ENCODE peak calls at places on chromosomes 1 and 21, in nine cellular contexts. One of them, this sample, is unnamed.

GRCh38 chr1:64532646-64533045 is 62.7 kb downstream of the CACHD1 start:
- DNase-seq in uterus: no peak
- DNase-seq in right lobe of liver: no peak
- DNase-seq in A549: no peak
- DNase-seq in IMR-90: no peak
- DNase-seq in NB4: no peak
- DNase-seq in tibial nerve: no peak
- DNase-seq in H1: no peak
- DNase-seq in ovary: no peak
- DNase-seq in this sample: no peak

GRCh38 chr1:87074001-87074795 is 159.8 kb downstream of the HS2ST1 start:
- DNase-seq in A549: no peak
- DNase-seq in IMR-90: no peak
- DNase-seq in H1: no peak
- DNase-seq in tibial nerve: no peak
- DNase-seq in right lobe of liver: no peak
- DNase-seq in ovary: no peak
- DNase-seq in uterus: no peak
- DNase-seq in NB4: no peak
- DNase-seq in this sample: no peak

GRCh38 chr21:32611471-32611997 is 643 bp downstream of the CFAP298 start:
- DNase-seq in ovary: no peak
- DNase-seq in H1: no peak
- DNase-seq in IMR-90: peak
- DNase-seq in uterus: no peak
- DNase-seq in right lobe of liver: no peak
- DNase-seq in tibial nerve: no peak
- DNase-seq in NB4: peak
- DNase-seq in A549: peak
- DNase-seq in this sample: no peak

GRCh38 chr21:42578034-42578433 is 64.4 kb downstream of the SLC37A1 start:
- DNase-seq in A549: no peak
- DNase-seq in NB4: no peak
- DNase-seq in uterus: no peak
- DNase-seq in right lobe of liver: no peak
- DNase-seq in tibial nerve: no peak
- DNase-seq in IMR-90: no peak
- DNase-seq in H1: no peak
- DNase-seq in ovary: no peak
- DNase-seq in this sample: peak

GRCh38 chr1:192098001-192098400 is 60.3 kb upstream of the RGS18 start:
- DNase-seq in ovary: no peak
- DNase-seq in IMR-90: no peak
- DNase-seq in uterus: no peak
- DNase-seq in H1: no peak
- DNase-seq in NB4: no peak
- DNase-seq in right lobe of liver: no peak
- DNase-seq in A549: no peak
- DNase-seq in tibial nerve: no peak
- DNase-seq in this sample: no peak

GRCh38 chr1:934991-935750 is 11.4 kb downstream of the SAMD11 start:
- DNase-seq in H1: no peak
- DNase-seq in ovary: no peak
- DNase-seq in right lobe of liver: no peak
- DNase-seq in A549: no peak
- DNase-seq in tibial nerve: no peak
- DNase-seq in IMR-90: no peak
- DNase-seq in uterus: no peak
- DNase-seq in NB4: no peak
- DNase-seq in this sample: no peak

GRCh38 chr1:212237651-212238050 is 47.6 kb upstream of the PPP2R5A start:
- DNase-seq in NB4: no peak
- DNase-seq in tibial nerve: no peak
- DNase-seq in IMR-90: no peak
- DNase-seq in right lobe of liver: no peak
- DNase-seq in H1: no peak
- DNase-seq in A549: peak
- DNase-seq in ovary: no peak
- DNase-seq in uterus: no peak
- DNase-seq in this sample: no peak

GRCh38 chr1:225280563-225280962 is 147.3 kb downstream of the LBR start:
- DNase-seq in ovary: no peak
- DNase-seq in IMR-90: no peak
- DNase-seq in tibial nerve: no peak
- DNase-seq in uterus: no peak
- DNase-seq in right lobe of liver: no peak
- DNase-seq in A549: no peak
- DNase-seq in H1: no peak
- DNase-seq in NB4: no peak
- DNase-seq in this sample: no peak

GRCh38 chr1:155170806-155171205 is 2.3 kb downstream of the KRTCAP2 start:
- DNase-seq in A549: no peak
- DNase-seq in ovary: peak
- DNase-seq in NB4: no peak
- DNase-seq in right lobe of liver: no peak
- DNase-seq in IMR-90: no peak
- DNase-seq in tibial nerve: no peak
- DNase-seq in uterus: no peak
- DNase-seq in H1: no peak
- DNase-seq in this sample: peak

GRCh38 chr1:176795929-176796328 is 333.0 kb downstream of the PAPPA2 start:
- DNase-seq in uterus: no peak
- DNase-seq in NB4: no peak
- DNase-seq in tibial nerve: no peak
- DNase-seq in right lobe of liver: no peak
- DNase-seq in A549: no peak
- DNase-seq in H1: no peak
- DNase-seq in IMR-90: no peak
- DNase-seq in ovary: no peak
- DNase-seq in this sample: peak

GRCh38 chr1:35561972-35562680 is 4.5 kb downstream of the NCDN start:
- DNase-seq in A549: no peak
- DNase-seq in uterus: no peak
- DNase-seq in IMR-90: no peak
- DNase-seq in tibial nerve: no peak
- DNase-seq in H1: no peak
- DNase-seq in right lobe of liver: no peak
- DNase-seq in NB4: no peak
- DNase-seq in ovary: no peak
- DNase-seq in this sample: no peak

GRCh38 chr1:225915538-225915991 is 8.5 kb downstream of the PYCR2 start:
- DNase-seq in A549: no peak
- DNase-seq in right lobe of liver: no peak
- DNase-seq in tibial nerve: no peak
- DNase-seq in IMR-90: no peak
- DNase-seq in H1: no peak
- DNase-seq in ovary: no peak
- DNase-seq in NB4: no peak
- DNase-seq in uterus: no peak
- DNase-seq in this sample: no peak

GRCh38 chr1:44546403-44547053 is 127.8 kb downstream of the TMEM53 start:
- DNase-seq in tibial nerve: no peak
- DNase-seq in uterus: no peak
- DNase-seq in ovary: no peak
- DNase-seq in NB4: no peak
- DNase-seq in A549: no peak
- DNase-seq in right lobe of liver: no peak
- DNase-seq in H1: no peak
- DNase-seq in IMR-90: no peak
- DNase-seq in this sample: no peak

GRCh38 chr1:173392895-173393654 is 84.1 kb upstream of the PRDX6 start:
- DNase-seq in right lobe of liver: no peak
- DNase-seq in NB4: no peak
- DNase-seq in IMR-90: peak
- DNase-seq in ovary: no peak
- DNase-seq in tibial nerve: no peak
- DNase-seq in A549: peak
- DNase-seq in H1: no peak
- DNase-seq in uterus: no peak
- DNase-seq in this sample: no peak

GRCh38 chr1:173395762-173396161 is 81.4 kb upstream of the PRDX6 start:
- DNase-seq in right lobe of liver: no peak
- DNase-seq in uterus: no peak
- DNase-seq in A549: no peak
- DNase-seq in ovary: no peak
- DNase-seq in NB4: no peak
- DNase-seq in tibial nerve: no peak
- DNase-seq in H1: no peak
- DNase-seq in IMR-90: no peak
- DNase-seq in this sample: no peak

GRCh38 chr1:173388352-173388751 is 88.8 kb upstream of the PRDX6 start:
- DNase-seq in A549: no peak
- DNase-seq in IMR-90: no peak
- DNase-seq in tibial nerve: no peak
- DNase-seq in NB4: no peak
- DNase-seq in right lobe of liver: no peak
- DNase-seq in uterus: no peak
- DNase-seq in H1: no peak
- DNase-seq in ovary: no peak
- DNase-seq in this sample: no peak

GRCh38 chr1:173393655-173393993 is 83.5 kb upstream of the PRDX6 start:
- DNase-seq in right lobe of liver: no peak
- DNase-seq in NB4: no peak
- DNase-seq in IMR-90: peak
- DNase-seq in A549: no peak
- DNase-seq in uterus: no peak
- DNase-seq in ovary: no peak
- DNase-seq in H1: no peak
- DNase-seq in tibial nerve: no peak
- DNase-seq in this sample: no peak
- H3K4me3 ChIP-seq in right lobe of liver: no peak
- H3K4me3 ChIP-seq in NB4: no peak
- H3K4me3 ChIP-seq in IMR-90: no peak
- H3K4me3 ChIP-seq in A549: no peak
- H3K4me3 ChIP-seq in uterus: no peak
- H3K4me3 ChIP-seq in ovary: no peak
- H3K4me3 ChIP-seq in H1: no peak
- H3K4me3 ChIP-seq in tibial nerve: no peak
- H3K4me3 ChIP-seq in this sample: no peak

DNA sequence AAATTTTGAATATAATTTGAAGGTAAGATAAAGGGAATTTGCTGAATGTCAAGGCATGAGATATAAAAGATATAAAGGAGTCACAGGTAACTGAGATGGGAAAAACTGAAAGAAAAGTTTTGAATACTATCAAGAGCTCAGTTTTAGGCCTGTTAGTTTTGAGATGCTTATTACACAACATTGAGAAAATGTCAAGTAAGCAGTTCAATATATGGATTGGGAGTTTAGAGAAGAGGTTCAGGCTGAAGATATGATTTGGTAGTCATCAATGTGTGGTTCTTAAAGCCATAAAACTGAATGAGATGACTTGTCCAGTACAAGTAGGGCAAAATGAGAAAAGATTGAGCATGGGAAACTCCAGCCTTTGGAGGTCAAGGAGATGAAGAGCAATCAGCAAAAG is 4.7 kb upstream of the RNPC3 start:
- DNase-seq in uterus: no peak
- DNase-seq in A549: no peak
- DNase-seq in H1: no peak
- DNase-seq in right lobe of liver: no peak
- DNase-seq in tibial nerve: no peak
- DNase-seq in ovary: no peak
- DNase-seq in NB4: no peak
- DNase-seq in IMR-90: no peak
- DNase-seq in this sample: no peak
- TF ChIP-seq POLR2A in uterus: no peak
- TF ChIP-seq POLR2A in A549: no peak
- TF ChIP-seq POLR2A in H1: no peak
- TF ChIP-seq POLR2A in right lobe of liver: no peak
- TF ChIP-seq POLR2A in tibial nerve: no peak
- TF ChIP-seq POLR2A in ovary: no peak
- TF ChIP-seq POLR2A in NB4: no peak
- TF ChIP-seq POLR2A in IMR-90: no peak
- TF ChIP-seq POLR2A in this sample: no peak

GRCh38 chr1:236166041-236166440 is 23.7 kb downstream of the GPR137B start:
- DNase-seq in tibial nerve: no peak
- DNase-seq in uterus: no peak
- DNase-seq in NB4: no peak
- DNase-seq in A549: no peak
- DNase-seq in ovary: no peak
- DNase-seq in H1: no peak
- DNase-seq in IMR-90: no peak
- DNase-seq in right lobe of liver: no peak
- DNase-seq in this sample: no peak

GRCh38 chr1:236165238-236165981 is 23.1 kb downstream of the GPR137B start:
- DNase-seq in NB4: no peak
- DNase-seq in tibial nerve: no peak
- DNase-seq in IMR-90: no peak
- DNase-seq in right lobe of liver: no peak
- DNase-seq in H1: no peak
- DNase-seq in A549: no peak
- DNase-seq in uterus: no peak
- DNase-seq in ovary: no peak
- DNase-seq in this sample: no peak

GRCh38 chr1:236163460-236164153 is 21.3 kb downstream of the GPR137B start:
- DNase-seq in tibial nerve: no peak
- DNase-seq in IMR-90: no peak
- DNase-seq in right lobe of liver: no peak
- DNase-seq in A549: no peak
- DNase-seq in ovary: no peak
- DNase-seq in uterus: no peak
- DNase-seq in NB4: peak
- DNase-seq in H1: no peak
- DNase-seq in this sample: no peak

GRCh38 chr1:236167154-236167553 is 24.8 kb downstream of the GPR137B start:
- DNase-seq in H1: no peak
- DNase-seq in NB4: no peak
- DNase-seq in ovary: no peak
- DNase-seq in uterus: no peak
- DNase-seq in tibial nerve: no peak
- DNase-seq in IMR-90: no peak
- DNase-seq in right lobe of liver: no peak
- DNase-seq in A549: no peak
- DNase-seq in this sample: peak

DNA sequence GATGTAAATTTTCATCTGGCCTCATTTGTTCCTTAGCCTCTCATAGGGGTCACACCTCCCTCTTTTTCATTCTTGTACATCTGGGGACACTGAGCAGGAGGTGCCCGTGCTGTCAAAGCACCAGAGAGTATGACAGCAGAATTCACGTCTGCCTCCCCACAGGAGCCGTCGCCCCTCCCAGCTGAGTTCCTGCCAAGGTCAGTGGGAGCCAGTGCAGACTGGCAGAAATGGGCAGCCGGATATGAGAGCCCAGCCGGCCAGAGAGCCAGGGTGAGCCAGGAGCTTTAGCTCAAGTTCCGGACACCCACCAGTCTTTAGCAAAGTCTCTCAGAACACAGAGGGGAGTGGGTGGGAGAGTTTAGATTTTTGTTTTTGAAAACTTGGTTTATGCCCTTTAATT is 21.9 kb downstream of the GPR137B start:
- DNase-seq in NB4: no peak
- DNase-seq in tibial nerve: no peak
- DNase-seq in A549: no peak
- DNase-seq in H1: no peak
- DNase-seq in IMR-90: no peak
- DNase-seq in uterus: no peak
- DNase-seq in ovary: no peak
- DNase-seq in right lobe of liver: no peak
- DNase-seq in this sample: peak
- H3K4me3 ChIP-seq in NB4: no peak
- H3K4me3 ChIP-seq in tibial nerve: no peak
- H3K4me3 ChIP-seq in A549: no peak
- H3K4me3 ChIP-seq in H1: no peak
- H3K4me3 ChIP-seq in IMR-90: no peak
- H3K4me3 ChIP-seq in uterus: no peak
- H3K4me3 ChIP-seq in ovary: no peak
- H3K4me3 ChIP-seq in right lobe of liver: no peak
- H3K4me3 ChIP-seq in this sample: no peak

GRCh38 chr1:92839442-92839841 is 7.6 kb downstream of the RPL5 start:
- DNase-seq in A549: no peak
- DNase-seq in right lobe of liver: no peak
- DNase-seq in H1: no peak
- DNase-seq in IMR-90: no peak
- DNase-seq in tibial nerve: no peak
- DNase-seq in NB4: no peak
- DNase-seq in ovary: no peak
- DNase-seq in uterus: no peak
- DNase-seq in this sample: no peak
- TF ChIP-seq POLR2A in A549: no peak
- TF ChIP-seq POLR2A in right lobe of liver: no peak
- TF ChIP-seq POLR2A in H1: peak
- TF ChIP-seq POLR2A in IMR-90: no peak
- TF ChIP-seq POLR2A in tibial nerve: no peak
- TF ChIP-seq POLR2A in NB4: no peak
- TF ChIP-seq POLR2A in ovary: no peak
- TF ChIP-seq POLR2A in uterus: no peak
- TF ChIP-seq POLR2A in this sample: no peak

This sample was measured in lower leg skin.